ENCODE peak calls at places on chromosomes 5 and 9, in five cellular contexts. Y is OCI-LY7, D is pancreas, V is hepatic stellate cell, B is endothelial cell. I is an unnamed sample.

GRCh38 chr9:90340421-90340820 is 302.2 kb downstream of the DIRAS2 start:
- DNase-seq in Y (no peak), V (no peak), B (no peak), D (no peak), I (peak; percentile 3)

GRCh38 chr5:168598639-168599038 is 19.5 kb upstream of the PANK3 start:
- DNase-seq in Y (no peak), V (no peak), B (no peak), D (no peak), I (no peak)

GRCh38 chr5:80153586-80154126 is 102.2 kb downstream of the SERINC5 start:
- DNase-seq in D (no peak), Y (no peak), B (no peak), V (no peak), I (no peak)

GRCh38 chr5:152380415-152381123 is 24.5 kb downstream of the NMUR2 start:
- DNase-seq in D (no peak), V (no peak), B (no peak), Y (no peak), I (no peak)

GRCh38 chr5:32831630-32832029 is 120.5 kb downstream of the NPR3 start:
- DNase-seq in D (no peak), B (no peak), V (no peak), Y (no peak), I (no peak)

GRCh38 chr5:125496393-125496792 is 750.0 kb upstream of the ZNF608 start:
- DNase-seq in V (no peak), B (no peak), D (no peak), Y (no peak), I (no peak)

GRCh38 chr5:32193591-32193990 is 19.5 kb upstream of the GOLPH3 start:
- DNase-seq in V (peak; percentile 46), Y (no peak), D (peak; percentile 90), B (no peak), I (peak; percentile 87)

GRCh38 chr5:252546-252945 is 18.9 kb upstream of the PDCD6 start:
- DNase-seq in B (no peak), V (no peak), D (no peak), Y (no peak), I (no peak)

GRCh38 chr5:89694026-89694540 is 715.5 kb downstream of the CETN3 start:
- DNase-seq in V (no peak), B (no peak), D (no peak), Y (no peak), I (no peak)

GRCh38 chr5:133398646-133399081 is 213.7 kb downstream of the FSTL4 start:
- DNase-seq in V (no peak), D (no peak), Y (no peak), B (no peak), I (no peak)

GRCh38 chr9:122835313-122835731 is 6.9 kb upstream of the PDCL start:
- DNase-seq in D (no peak), V (no peak), B (peak; percentile 31), Y (peak; percentile 47), I (peak; percentile 28)

GRCh38 chr9:123414921-123415592 is 59.1 kb downstream of the CRB2 start:
- DNase-seq in V (no peak), Y (no peak), B (no peak), D (no peak), I (no peak)

GRCh38 chr5:178340637-178341036 is 108.0 kb upstream of the PHYKPL start:
- DNase-seq in D (peak; percentile 26), Y (no peak), B (no peak), V (no peak), I (no peak)

GRCh38 chr5:98734646-98735045 is 38.8 kb upstream of the RGMB start:
- DNase-seq in Y (peak; percentile 2), D (no peak), B (no peak), V (no peak), I (no peak)

GRCh38 chr5:172151661-172152210 is 36.3 kb downstream of the STK10 start:
- DNase-seq in V (no peak), B (no peak), Y (no peak), D (no peak), I (no peak)

GRCh38 chr5:37601163-37601562 is 222.0 kb downstream of the WDR70 start:
- DNase-seq in D (no peak), Y (no peak), B (no peak), V (no peak), I (no peak)

GRCh38 chr5:136202800-136203199 is 9.8 kb upstream of the SMIM32 start:
- DNase-seq in Y (no peak), D (no peak), B (no peak), V (no peak), I (no peak)

GRCh38 chr5:151104795-151105194 is 24.0 kb upstream of the TNIP1 start:
- DNase-seq in V (no peak), D (no peak), B (no peak), Y (no peak), I (no peak)

GRCh38 chr5:83972236-83972635 is 251.6 kb upstream of the HAPLN1 start:
- DNase-seq in V (no peak), B (no peak), D (no peak), Y (no peak), I (peak; percentile 40)

GRCh38 chr9:89372979-89373378 is 54.7 kb downstream of the SECISBP2 start:
- DNase-seq in D (no peak), V (no peak), Y (no peak), B (no peak), I (no peak)

GRCh38 chr5:132469380-132470372 is 20.9 kb downstream of the IRF1 start:
- DNase-seq in Y (no peak), B (no peak), D (peak; percentile 27), V (peak; percentile 68), I (no peak)